ENCODE peak calls at places on chromosomes 13 and 19, in seven cellular contexts. One of them, this sample, is unnamed.

GRCh38 chr19:52648336-52648990 is 10.3 kb upstream of the ZNF83 start:
- DNase-seq in fibroblast of pulmonary artery: peak
- DNase-seq in glomerular endothelial cell: no peak
- DNase-seq in stimulated activated CD4-positive, alpha-beta T cell treated with anti-CD3 and anti-CD28 coated beads, TNF-alpha, amount 100 ng/mL, for 4 hours: no peak
- DNase-seq in NCI-H460: no peak
- DNase-seq in NCI-H1417 treated with DMSO at 0.1 percent for 48 hours: no peak
- DNase-seq in T1000: no peak
- DNase-seq in this sample: no peak

GRCh38 chr13:48165063-48165462 is 67.9 kb upstream of the ITM2B start:
- DNase-seq in fibroblast of pulmonary artery: no peak
- DNase-seq in NCI-H1417 treated with DMSO at 0.1 percent for 48 hours: no peak
- DNase-seq in glomerular endothelial cell: no peak
- DNase-seq in NCI-H460: no peak
- DNase-seq in T1000: no peak
- DNase-seq in stimulated activated CD4-positive, alpha-beta T cell treated with anti-CD3 and anti-CD28 coated beads, TNF-alpha, amount 100 ng/mL, for 4 hours: no peak
- DNase-seq in this sample: no peak

GRCh38 chr13:73618275-73618865 is 515.8 kb downstream of the KLF12 start:
- DNase-seq in T1000: no peak
- DNase-seq in NCI-H1417 treated with DMSO at 0.1 percent for 48 hours: no peak
- DNase-seq in NCI-H460: no peak
- DNase-seq in stimulated activated CD4-positive, alpha-beta T cell treated with anti-CD3 and anti-CD28 coated beads, TNF-alpha, amount 100 ng/mL, for 4 hours: no peak
- DNase-seq in fibroblast of pulmonary artery: no peak
- DNase-seq in glomerular endothelial cell: no peak
- DNase-seq in this sample: no peak

GRCh38 chr19:46435009-46435408 is 6.3 kb upstream of the PNMA8C start:
- DNase-seq in NCI-H460: no peak
- DNase-seq in T1000: no peak
- DNase-seq in stimulated activated CD4-positive, alpha-beta T cell treated with anti-CD3 and anti-CD28 coated beads, TNF-alpha, amount 100 ng/mL, for 4 hours: no peak
- DNase-seq in fibroblast of pulmonary artery: no peak
- DNase-seq in NCI-H1417 treated with DMSO at 0.1 percent for 48 hours: no peak
- DNase-seq in glomerular endothelial cell: no peak
- DNase-seq in this sample: no peak

GRCh38 chr13:40963927-40964326 is 55.2 kb downstream of the ELF1 start:
- DNase-seq in NCI-H1417 treated with DMSO at 0.1 percent for 48 hours: no peak
- DNase-seq in fibroblast of pulmonary artery: peak
- DNase-seq in T1000: no peak
- DNase-seq in stimulated activated CD4-positive, alpha-beta T cell treated with anti-CD3 and anti-CD28 coated beads, TNF-alpha, amount 100 ng/mL, for 4 hours: no peak
- DNase-seq in glomerular endothelial cell: no peak
- DNase-seq in NCI-H460: no peak
- DNase-seq in this sample: no peak

GRCh38 chr13:68056816-68057710 is 826.9 kb upstream of the PCDH9 start:
- DNase-seq in glomerular endothelial cell: no peak
- DNase-seq in T1000: no peak
- DNase-seq in NCI-H460: peak
- DNase-seq in stimulated activated CD4-positive, alpha-beta T cell treated with anti-CD3 and anti-CD28 coated beads, TNF-alpha, amount 100 ng/mL, for 4 hours: no peak
- DNase-seq in fibroblast of pulmonary artery: peak
- DNase-seq in NCI-H1417 treated with DMSO at 0.1 percent for 48 hours: no peak
- DNase-seq in this sample: no peak

GRCh38 chr19:20259615-20260014 is 92.6 kb downstream of the ZNF486 start:
- DNase-seq in T1000: no peak
- DNase-seq in fibroblast of pulmonary artery: no peak
- DNase-seq in stimulated activated CD4-positive, alpha-beta T cell treated with anti-CD3 and anti-CD28 coated beads, TNF-alpha, amount 100 ng/mL, for 4 hours: no peak
- DNase-seq in glomerular endothelial cell: no peak
- DNase-seq in NCI-H460: no peak
- DNase-seq in NCI-H1417 treated with DMSO at 0.1 percent for 48 hours: no peak
- DNase-seq in this sample: no peak

GRCh38 chr19:43804443-43804842 is 2.2 kb upstream of the LYPD5 start:
- DNase-seq in glomerular endothelial cell: no peak
- DNase-seq in fibroblast of pulmonary artery: no peak
- DNase-seq in T1000: no peak
- DNase-seq in NCI-H460: no peak
- DNase-seq in NCI-H1417 treated with DMSO at 0.1 percent for 48 hours: no peak
- DNase-seq in stimulated activated CD4-positive, alpha-beta T cell treated with anti-CD3 and anti-CD28 coated beads, TNF-alpha, amount 100 ng/mL, for 4 hours: no peak
- DNase-seq in this sample: no peak

GRCh38 chr13:46745062-46745461 is 51.9 kb downstream of the ESD start:
- DNase-seq in glomerular endothelial cell: no peak
- DNase-seq in NCI-H1417 treated with DMSO at 0.1 percent for 48 hours: no peak
- DNase-seq in fibroblast of pulmonary artery: no peak
- DNase-seq in NCI-H460: no peak
- DNase-seq in T1000: no peak
- DNase-seq in stimulated activated CD4-positive, alpha-beta T cell treated with anti-CD3 and anti-CD28 coated beads, TNF-alpha, amount 100 ng/mL, for 4 hours: no peak
- DNase-seq in this sample: no peak

GRCh38 chr13:68304287-68304893 is 1074.3 kb upstream of the PCDH9 start:
- DNase-seq in stimulated activated CD4-positive, alpha-beta T cell treated with anti-CD3 and anti-CD28 coated beads, TNF-alpha, amount 100 ng/mL, for 4 hours: no peak
- DNase-seq in fibroblast of pulmonary artery: peak
- DNase-seq in glomerular endothelial cell: no peak
- DNase-seq in T1000: no peak
- DNase-seq in NCI-H460: peak
- DNase-seq in NCI-H1417 treated with DMSO at 0.1 percent for 48 hours: peak
- DNase-seq in this sample: peak

GRCh38 chr19:41930322-41930722 is 2.1 kb upstream of the ERFL start:
- DNase-seq in fibroblast of pulmonary artery: no peak
- DNase-seq in T1000: no peak
- DNase-seq in glomerular endothelial cell: no peak
- DNase-seq in NCI-H1417 treated with DMSO at 0.1 percent for 48 hours: no peak
- DNase-seq in stimulated activated CD4-positive, alpha-beta T cell treated with anti-CD3 and anti-CD28 coated beads, TNF-alpha, amount 100 ng/mL, for 4 hours: no peak
- DNase-seq in NCI-H460: no peak
- DNase-seq in this sample: no peak

GRCh38 chr19:6925801-6926751 is 38.7 kb downstream of the ADGRE1 start:
- DNase-seq in NCI-H1417 treated with DMSO at 0.1 percent for 48 hours: no peak
- DNase-seq in fibroblast of pulmonary artery: no peak
- DNase-seq in stimulated activated CD4-positive, alpha-beta T cell treated with anti-CD3 and anti-CD28 coated beads, TNF-alpha, amount 100 ng/mL, for 4 hours: no peak
- DNase-seq in NCI-H460: no peak
- DNase-seq in T1000: no peak
- DNase-seq in glomerular endothelial cell: no peak
- DNase-seq in this sample: no peak

GRCh38 chr13:97002581-97002980 is 8.3 kb upstream of the OXGR1 start:
- DNase-seq in NCI-H1417 treated with DMSO at 0.1 percent for 48 hours: no peak
- DNase-seq in glomerular endothelial cell: no peak
- DNase-seq in stimulated activated CD4-positive, alpha-beta T cell treated with anti-CD3 and anti-CD28 coated beads, TNF-alpha, amount 100 ng/mL, for 4 hours: no peak
- DNase-seq in T1000: no peak
- DNase-seq in NCI-H460: no peak
- DNase-seq in fibroblast of pulmonary artery: peak
- DNase-seq in this sample: no peak

GRCh38 chr13:90493667-90494066 is 853.8 kb upstream of the MIR17HG start:
- DNase-seq in T1000: no peak
- DNase-seq in NCI-H1417 treated with DMSO at 0.1 percent for 48 hours: no peak
- DNase-seq in NCI-H460: no peak
- DNase-seq in stimulated activated CD4-positive, alpha-beta T cell treated with anti-CD3 and anti-CD28 coated beads, TNF-alpha, amount 100 ng/mL, for 4 hours: no peak
- DNase-seq in fibroblast of pulmonary artery: no peak
- DNase-seq in glomerular endothelial cell: no peak
- DNase-seq in this sample: no peak

GRCh38 chr19:48190288-48191284 is 20.1 kb downstream of the ZSWIM9 start:
- DNase-seq in glomerular endothelial cell: no peak
- DNase-seq in NCI-H460: no peak
- DNase-seq in T1000: peak
- DNase-seq in fibroblast of pulmonary artery: peak
- DNase-seq in stimulated activated CD4-positive, alpha-beta T cell treated with anti-CD3 and anti-CD28 coated beads, TNF-alpha, amount 100 ng/mL, for 4 hours: peak
- DNase-seq in NCI-H1417 treated with DMSO at 0.1 percent for 48 hours: no peak
- DNase-seq in this sample: no peak

GRCh38 chr19:2455481-2456300 is 1.1 kb downstream of the LMNB2 start:
- DNase-seq in glomerular endothelial cell: no peak
- DNase-seq in NCI-H460: no peak
- DNase-seq in fibroblast of pulmonary artery: no peak
- DNase-seq in stimulated activated CD4-positive, alpha-beta T cell treated with anti-CD3 and anti-CD28 coated beads, TNF-alpha, amount 100 ng/mL, for 4 hours: no peak
- DNase-seq in T1000: no peak
- DNase-seq in NCI-H1417 treated with DMSO at 0.1 percent for 48 hours: no peak
- DNase-seq in this sample: no peak

GRCh38 chr19:14149509-14149994 is 13.2 kb upstream of the ASF1B start:
- DNase-seq in NCI-H460: no peak
- DNase-seq in glomerular endothelial cell: no peak
- DNase-seq in stimulated activated CD4-positive, alpha-beta T cell treated with anti-CD3 and anti-CD28 coated beads, TNF-alpha, amount 100 ng/mL, for 4 hours: peak
- DNase-seq in T1000: no peak
- DNase-seq in fibroblast of pulmonary artery: peak
- DNase-seq in NCI-H1417 treated with DMSO at 0.1 percent for 48 hours: no peak
- DNase-seq in this sample: no peak

GRCh38 chr19:12773571-12773970 is 1.8 kb downstream of the HOOK2 start:
- DNase-seq in NCI-H1417 treated with DMSO at 0.1 percent for 48 hours: no peak
- DNase-seq in NCI-H460: no peak
- DNase-seq in T1000: no peak
- DNase-seq in fibroblast of pulmonary artery: peak
- DNase-seq in stimulated activated CD4-positive, alpha-beta T cell treated with anti-CD3 and anti-CD28 coated beads, TNF-alpha, amount 100 ng/mL, for 4 hours: no peak
- DNase-seq in glomerular endothelial cell: no peak
- DNase-seq in this sample: no peak

GRCh38 chr19:30784850-30785459 is 412.8 kb downstream of the ZNF536 start:
- DNase-seq in stimulated activated CD4-positive, alpha-beta T cell treated with anti-CD3 and anti-CD28 coated beads, TNF-alpha, amount 100 ng/mL, for 4 hours: peak
- DNase-seq in NCI-H460: no peak
- DNase-seq in fibroblast of pulmonary artery: peak
- DNase-seq in glomerular endothelial cell: peak
- DNase-seq in NCI-H1417 treated with DMSO at 0.1 percent for 48 hours: no peak
- DNase-seq in T1000: no peak
- DNase-seq in this sample: no peak

GRCh38 chr13:41610426-41610825 is 153.1 kb downstream of the RGCC start:
- DNase-seq in T1000: no peak
- DNase-seq in stimulated activated CD4-positive, alpha-beta T cell treated with anti-CD3 and anti-CD28 coated beads, TNF-alpha, amount 100 ng/mL, for 4 hours: no peak
- DNase-seq in NCI-H1417 treated with DMSO at 0.1 percent for 48 hours: no peak
- DNase-seq in fibroblast of pulmonary artery: peak
- DNase-seq in glomerular endothelial cell: no peak
- DNase-seq in NCI-H460: no peak
- DNase-seq in this sample: no peak

GRCh38 chr13:112768795-112769411 is 79.1 kb downstream of the ATP11A start:
- DNase-seq in glomerular endothelial cell: no peak
- DNase-seq in stimulated activated CD4-positive, alpha-beta T cell treated with anti-CD3 and anti-CD28 coated beads, TNF-alpha, amount 100 ng/mL, for 4 hours: no peak
- DNase-seq in NCI-H460: no peak
- DNase-seq in fibroblast of pulmonary artery: no peak
- DNase-seq in T1000: no peak
- DNase-seq in NCI-H1417 treated with DMSO at 0.1 percent for 48 hours: no peak
- DNase-seq in this sample: no peak